ENCODE peak calls at places on chromosome 2, in four cellular contexts. One of them, this sample, is unnamed.

GRCh38 chr2:58650781-58651180 is 409.7 kb upstream of the FANCL start:
- DNase-seq in progenitor cell of endocrine pancreas: no peak
- DNase-seq in AG10803: no peak
- DNase-seq in choroid plexus epithelial cell: no peak
- DNase-seq in this sample: no peak

GRCh38 chr2:64142817-64143153 is 1.4 kb downstream of the PELI1 start:
- DNase-seq in progenitor cell of endocrine pancreas: no peak
- DNase-seq in choroid plexus epithelial cell: peak
- DNase-seq in AG10803: no peak
- DNase-seq in this sample: no peak

GRCh38 chr2:211055438-211055837 is 499.0 kb downstream of the CPS1 start:
- DNase-seq in AG10803: no peak
- DNase-seq in choroid plexus epithelial cell: peak
- DNase-seq in progenitor cell of endocrine pancreas: no peak
- DNase-seq in this sample: peak

GRCh38 chr2:35522434-35522833 is 833.1 kb upstream of the CRIM1 start:
- DNase-seq in AG10803: no peak
- DNase-seq in progenitor cell of endocrine pancreas: no peak
- DNase-seq in choroid plexus epithelial cell: no peak
- DNase-seq in this sample: peak

GRCh38 chr2:68367918-68368656 is 3.0 kb downstream of the PLEK start:
- DNase-seq in progenitor cell of endocrine pancreas: no peak
- DNase-seq in AG10803: no peak
- DNase-seq in choroid plexus epithelial cell: no peak
- DNase-seq in this sample: no peak

GRCh38 chr2:158965731-158966130 is 2.7 kb upstream of the TANC1 start:
- DNase-seq in AG10803: no peak
- DNase-seq in choroid plexus epithelial cell: peak
- DNase-seq in progenitor cell of endocrine pancreas: no peak
- DNase-seq in this sample: no peak

GRCh38 chr2:38747007-38747424 is 4.1 kb downstream of the SRSF7 start:
- DNase-seq in AG10803: no peak
- DNase-seq in progenitor cell of endocrine pancreas: no peak
- DNase-seq in choroid plexus epithelial cell: no peak
- DNase-seq in this sample: no peak

GRCh38 chr2:24819442-24820174 is 26.4 kb downstream of the CENPO start:
- DNase-seq in AG10803: no peak
- DNase-seq in progenitor cell of endocrine pancreas: no peak
- DNase-seq in choroid plexus epithelial cell: no peak
- DNase-seq in this sample: no peak

GRCh38 chr2:44946681-44947360 is 5.3 kb downstream of the SIX3 start:
- DNase-seq in choroid plexus epithelial cell: no peak
- DNase-seq in progenitor cell of endocrine pancreas: no peak
- DNase-seq in AG10803: no peak
- DNase-seq in this sample: no peak

GRCh38 chr2:207505180-207505579 is 24.6 kb upstream of the CREB1 start:
- DNase-seq in progenitor cell of endocrine pancreas: no peak
- DNase-seq in AG10803: peak
- DNase-seq in choroid plexus epithelial cell: no peak
- DNase-seq in this sample: no peak

GRCh38 chr2:160267022-160267421 is 67.0 kb upstream of the ITGB6 start:
- DNase-seq in progenitor cell of endocrine pancreas: no peak
- DNase-seq in AG10803: no peak
- DNase-seq in choroid plexus epithelial cell: no peak
- DNase-seq in this sample: no peak

GRCh38 chr2:109339519-109339991 is 210.6 kb downstream of the SH3RF3 start:
- DNase-seq in progenitor cell of endocrine pancreas: no peak
- DNase-seq in choroid plexus epithelial cell: peak
- DNase-seq in AG10803: peak
- DNase-seq in this sample: no peak

GRCh38 chr2:239274391-239275001 is 126.3 kb downstream of the HDAC4 start:
- DNase-seq in progenitor cell of endocrine pancreas: no peak
- DNase-seq in AG10803: peak
- DNase-seq in choroid plexus epithelial cell: peak
- DNase-seq in this sample: no peak

GRCh38 chr2:107663632-107664031 is 163.1 kb upstream of the RGPD4 start:
- DNase-seq in progenitor cell of endocrine pancreas: no peak
- DNase-seq in AG10803: no peak
- DNase-seq in choroid plexus epithelial cell: no peak
- DNase-seq in this sample: no peak

GRCh38 chr2:128214866-128215460 is 103.7 kb downstream of the HS6ST1 start:
- DNase-seq in choroid plexus epithelial cell: no peak
- DNase-seq in progenitor cell of endocrine pancreas: no peak
- DNase-seq in AG10803: no peak
- DNase-seq in this sample: no peak

GRCh38 chr2:236673126-236673822 is 103.6 kb downstream of the ACKR3 start:
- DNase-seq in AG10803: no peak
- DNase-seq in progenitor cell of endocrine pancreas: peak
- DNase-seq in choroid plexus epithelial cell: no peak
- DNase-seq in this sample: no peak

GRCh38 chr2:44075536-44075935 is 79.7 kb upstream of the LRPPRC start:
- DNase-seq in choroid plexus epithelial cell: peak
- DNase-seq in AG10803: peak
- DNase-seq in progenitor cell of endocrine pancreas: no peak
- DNase-seq in this sample: no peak

GRCh38 chr2:237324446-237325236 is 89.3 kb downstream of the COL6A3 start:
- DNase-seq in progenitor cell of endocrine pancreas: no peak
- DNase-seq in AG10803: peak
- DNase-seq in choroid plexus epithelial cell: peak
- DNase-seq in this sample: no peak

GRCh38 chr2:175575346-175576258 is 394.1 kb upstream of the ATP5MC3 start:
- DNase-seq in AG10803: no peak
- DNase-seq in progenitor cell of endocrine pancreas: no peak
- DNase-seq in choroid plexus epithelial cell: no peak
- DNase-seq in this sample: no peak

GRCh38 chr2:135913726-135914365 is 37.6 kb upstream of the MCM6 start:
- DNase-seq in choroid plexus epithelial cell: peak
- DNase-seq in AG10803: peak
- DNase-seq in progenitor cell of endocrine pancreas: no peak
- DNase-seq in this sample: peak

GRCh38 chr2:225002039-225002655 is 40.1 kb downstream of the DOCK10 start:
- DNase-seq in choroid plexus epithelial cell: peak
- DNase-seq in progenitor cell of endocrine pancreas: no peak
- DNase-seq in AG10803: peak
- DNase-seq in this sample: peak

GRCh38 chr2:204503869-204504268 is 41.4 kb upstream of the PARD3B start:
- DNase-seq in AG10803: no peak
- DNase-seq in choroid plexus epithelial cell: no peak
- DNase-seq in progenitor cell of endocrine pancreas: no peak
- DNase-seq in this sample: no peak

GRCh38 chr2:127235082-127235702 is 15.1 kb upstream of the CYP27C1 start:
- DNase-seq in AG10803: no peak
- DNase-seq in choroid plexus epithelial cell: no peak
- DNase-seq in progenitor cell of endocrine pancreas: no peak
- DNase-seq in this sample: peak

GRCh38 chr2:236238756-236239155 is 25.4 kb downstream of the ASB18 start:
- DNase-seq in progenitor cell of endocrine pancreas: no peak
- DNase-seq in choroid plexus epithelial cell: no peak
- DNase-seq in AG10803: no peak
- DNase-seq in this sample: no peak

GRCh38 chr2:226079677-226080076 is 680.2 kb downstream of the NYAP2 start:
- DNase-seq in AG10803: peak
- DNase-seq in choroid plexus epithelial cell: peak
- DNase-seq in progenitor cell of endocrine pancreas: no peak
- DNase-seq in this sample: peak

GRCh38 chr2:46434851-46435273 is 44.5 kb upstream of the TMEM247 start:
- DNase-seq in progenitor cell of endocrine pancreas: no peak
- DNase-seq in choroid plexus epithelial cell: peak
- DNase-seq in AG10803: peak
- DNase-seq in this sample: no peak

GRCh38 chr2:240644171-240644651 is 18.9 kb downstream of the GPR35 start:
- DNase-seq in progenitor cell of endocrine pancreas: no peak
- DNase-seq in AG10803: no peak
- DNase-seq in choroid plexus epithelial cell: no peak
- DNase-seq in this sample: peak

GRCh38 chr2:143955416-143956075 is 564.4 kb downstream of the ZEB2 start:
- DNase-seq in choroid plexus epithelial cell: peak
- DNase-seq in progenitor cell of endocrine pancreas: no peak
- DNase-seq in AG10803: peak
- DNase-seq in this sample: no peak

GRCh38 chr2:31344447-31344846 is 70.1 kb downstream of the XDH start:
- DNase-seq in AG10803: no peak
- DNase-seq in choroid plexus epithelial cell: no peak
- DNase-seq in progenitor cell of endocrine pancreas: no peak
- DNase-seq in this sample: no peak

GRCh38 chr2:18991177-18992168 is 366.9 kb downstream of the OSR1 start:
- DNase-seq in progenitor cell of endocrine pancreas: no peak
- DNase-seq in choroid plexus epithelial cell: peak
- DNase-seq in AG10803: peak
- DNase-seq in this sample: no peak

GRCh38 chr2:237602409-237602808 is 11.9 kb upstream of the RAB17 start:
- DNase-seq in progenitor cell of endocrine pancreas: no peak
- DNase-seq in AG10803: no peak
- DNase-seq in choroid plexus epithelial cell: no peak
- DNase-seq in this sample: no peak

GRCh38 chr2:44839370-44839769 is 102.1 kb upstream of the SIX3 start:
- DNase-seq in choroid plexus epithelial cell: no peak
- DNase-seq in progenitor cell of endocrine pancreas: no peak
- DNase-seq in AG10803: no peak
- DNase-seq in this sample: no peak

GRCh38 chr2:178450574-178451429 is at the start of the genes PJVK and PRKRA:
- DNase-seq in progenitor cell of endocrine pancreas: peak
- DNase-seq in AG10803: peak
- DNase-seq in choroid plexus epithelial cell: peak
- DNase-seq in this sample: peak
- TF ChIP-seq CTCF in progenitor cell of endocrine pancreas: no peak
- TF ChIP-seq CTCF in AG10803: no peak
- TF ChIP-seq CTCF in choroid plexus epithelial cell: no peak
- TF ChIP-seq CTCF in this sample: no peak

DNA sequence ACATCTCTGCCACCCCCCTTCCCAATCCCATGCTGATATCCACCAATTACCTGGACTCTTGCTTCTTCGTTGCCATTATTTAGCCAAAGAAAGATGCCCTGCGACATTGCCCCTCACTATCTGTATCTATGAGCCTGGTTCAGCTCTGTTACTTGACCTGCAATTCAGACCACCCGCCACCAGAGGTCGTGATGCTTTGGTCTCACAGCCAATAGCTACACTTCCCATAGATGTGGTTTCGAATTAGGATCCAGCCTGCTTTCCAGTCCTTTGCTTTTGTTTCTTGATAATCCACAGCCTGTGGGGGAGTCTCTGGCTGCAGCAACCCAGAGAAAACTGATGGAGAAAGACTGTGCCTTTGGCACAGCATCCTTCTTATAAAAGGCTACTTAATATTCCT is 239.4 kb downstream of the KLHL29 start:
- DNase-seq in AG10803: no peak
- DNase-seq in choroid plexus epithelial cell: peak
- DNase-seq in progenitor cell of endocrine pancreas: no peak
- DNase-seq in this sample: peak
- TF ChIP-seq CTCF in AG10803: peak
- TF ChIP-seq CTCF in choroid plexus epithelial cell: peak
- TF ChIP-seq CTCF in progenitor cell of endocrine pancreas: peak
- TF ChIP-seq CTCF in this sample: peak

GRCh38 chr2:209936106-209936663 is 66.3 kb upstream of the RPE start:
- DNase-seq in choroid plexus epithelial cell: peak
- DNase-seq in progenitor cell of endocrine pancreas: no peak
- DNase-seq in AG10803: no peak
- DNase-seq in this sample: peak

GRCh38 chr2:209938906-209939305 is 63.5 kb upstream of the RPE start:
- DNase-seq in AG10803: no peak
- DNase-seq in progenitor cell of endocrine pancreas: no peak
- DNase-seq in choroid plexus epithelial cell: no peak
- DNase-seq in this sample: no peak

GRCh38 chr2:209937893-209938292 is 64.5 kb upstream of the RPE start:
- DNase-seq in AG10803: no peak
- DNase-seq in choroid plexus epithelial cell: peak
- DNase-seq in progenitor cell of endocrine pancreas: no peak
- DNase-seq in this sample: no peak

GRCh38 chr2:209929369-209929768 is 73.1 kb upstream of the RPE start:
- DNase-seq in AG10803: no peak
- DNase-seq in progenitor cell of endocrine pancreas: no peak
- DNase-seq in choroid plexus epithelial cell: no peak
- DNase-seq in this sample: no peak

DNA sequence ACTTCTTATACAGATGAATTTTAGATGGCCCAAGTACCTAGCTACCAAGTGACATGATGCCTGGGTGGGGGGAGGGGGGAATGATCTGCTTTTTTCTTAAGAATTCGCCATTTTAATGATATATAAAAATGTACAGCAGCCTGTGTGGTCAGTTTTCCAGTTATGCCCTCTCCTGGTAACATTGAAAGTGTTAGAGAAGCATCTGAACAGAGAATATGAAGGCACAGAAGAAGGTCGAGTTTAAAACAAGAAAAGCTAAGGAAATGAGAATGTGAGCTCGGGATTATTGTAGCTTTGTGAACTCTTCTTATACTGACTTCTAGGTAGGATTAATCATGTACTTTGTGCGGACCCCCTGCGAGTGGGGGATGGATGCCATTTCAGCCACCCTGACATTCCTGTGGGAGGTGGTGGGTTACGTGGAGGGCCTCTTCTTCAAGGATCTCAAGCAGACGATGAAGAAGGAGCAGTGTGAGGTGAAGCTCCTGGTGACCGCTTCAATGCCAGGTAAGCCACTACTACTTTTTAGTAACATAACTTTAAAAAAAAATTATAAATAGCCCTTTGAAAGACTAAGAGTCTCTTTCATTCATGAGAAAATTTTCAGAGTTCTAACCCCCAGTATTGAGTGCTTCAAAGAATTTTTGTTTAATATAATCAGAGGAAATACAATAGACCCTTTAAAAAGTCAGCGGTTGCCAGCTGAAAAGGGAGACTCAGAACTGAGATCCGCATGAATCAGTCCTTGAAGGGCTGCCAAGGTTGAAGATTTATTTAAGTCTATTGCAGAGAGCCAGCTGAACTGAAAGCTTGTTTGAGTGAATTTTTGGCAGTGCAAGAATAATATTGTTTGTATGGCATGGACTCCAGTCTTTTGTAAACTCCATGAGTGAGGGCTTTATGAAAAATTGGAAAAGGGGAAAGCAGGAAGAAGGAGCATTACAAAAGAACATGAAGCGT is 68.7 kb upstream of the RPE start:
- DNase-seq in choroid plexus epithelial cell: peak
- DNase-seq in progenitor cell of endocrine pancreas: no peak
- DNase-seq in AG10803: peak
- DNase-seq in this sample: peak
- TF ChIP-seq CTCF in choroid plexus epithelial cell: peak
- TF ChIP-seq CTCF in progenitor cell of endocrine pancreas: no peak
- TF ChIP-seq CTCF in AG10803: no peak
- TF ChIP-seq CTCF in this sample: no peak

GRCh38 chr2:176931588-176932563 is 280.7 kb upstream of the HNRNPA3 start:
- DNase-seq in AG10803: peak
- DNase-seq in progenitor cell of endocrine pancreas: no peak
- DNase-seq in choroid plexus epithelial cell: peak
- DNase-seq in this sample: peak
- TF ChIP-seq CTCF in AG10803: no peak
- TF ChIP-seq CTCF in progenitor cell of endocrine pancreas: no peak
- TF ChIP-seq CTCF in choroid plexus epithelial cell: no peak
- TF ChIP-seq CTCF in this sample: no peak

GRCh38 chr2:71154798-71155197 is 24.4 kb downstream of the MPHOSPH10 start:
- DNase-seq in progenitor cell of endocrine pancreas: no peak
- DNase-seq in choroid plexus epithelial cell: peak
- DNase-seq in AG10803: no peak
- DNase-seq in this sample: no peak
- TF ChIP-seq CTCF in progenitor cell of endocrine pancreas: peak
- TF ChIP-seq CTCF in choroid plexus epithelial cell: peak
- TF ChIP-seq CTCF in AG10803: no peak
- TF ChIP-seq CTCF in this sample: peak

This sample was measured in A673.